ENCODE peak calls at places on chromosome 2, in five cellular contexts. Q is heart right ventricle, P is psoas muscle, G is SJCRH30, U is body of pancreas. W is an unnamed sample.

GRCh38 chr2:138564586-138565250 is 63.1 kb downstream of the SPOPL start:
- DNase-seq in Q (no peak), P (no peak), G (no peak), U (no peak), W (no peak)

GRCh38 chr2:127142663-127143630 is 36.0 kb upstream of the BIN1 start:
- DNase-seq in Q (no peak), P (no peak), G (no peak), U (no peak), W (peak; percentile 12)

GRCh38 chr2:217801711-217802110 is 201.1 kb downstream of the TNS1 start:
- DNase-seq in Q (no peak), P (peak; percentile 50), G (no peak), U (no peak), W (no peak)

GRCh38 chr2:135960598-135961551 is 24.6 kb downstream of the DARS1 start:
- DNase-seq in Q (no peak), P (no peak), G (no peak), U (no peak), W (no peak)

GRCh38 chr2:142937347-142937746 is 59.9 kb downstream of the KYNU start:
- DNase-seq in Q (no peak), P (no peak), G (no peak), U (no peak), W (no peak)

GRCh38 chr2:163812926-163813520 is 77.2 kb upstream of the FIGN start:
- DNase-seq in Q (no peak), P (no peak), G (no peak), U (no peak), W (no peak)

GRCh38 chr2:151007365-151007764 is 254.3 kb downstream of the RBM43 start:
- DNase-seq in Q (no peak), P (peak; percentile 50), G (peak; percentile 67), U (no peak), W (no peak)

GRCh38 chr2:27707462-27708256 is 44.0 kb downstream of the SLC4A1AP start:
- DNase-seq in Q (no peak), P (no peak), G (no peak), U (no peak), W (no peak)

GRCh38 chr2:206083602-206084467 is 2.1 kb downstream of the INO80D start:
- DNase-seq in Q (no peak), P (no peak), G (peak; percentile 24), U (peak; percentile 24), W (no peak)

GRCh38 chr2:43251171-43251731 is 24.8 kb upstream of the ZFP36L2 start:
- DNase-seq in Q (no peak), P (no peak), G (peak; percentile 80), U (no peak), W (no peak)

GRCh38 chr2:42054657-42055430 is 7.0 kb downstream of the PKDCC start:
- DNase-seq in Q (no peak), P (no peak), G (no peak), U (peak; percentile 51), W (peak; percentile 63)
- H3K4me1 ChIP-seq in Q (peaks cover 87% of the 10 kb centered on the region), P (peaks cover 90% of the 10 kb centered on the region), G (peaks cover 80% of the 10 kb centered on the region), U (peaks cover 66% of the 10 kb centered on the region), W (peaks cover 38% of the 10 kb centered on the region)

DNA sequence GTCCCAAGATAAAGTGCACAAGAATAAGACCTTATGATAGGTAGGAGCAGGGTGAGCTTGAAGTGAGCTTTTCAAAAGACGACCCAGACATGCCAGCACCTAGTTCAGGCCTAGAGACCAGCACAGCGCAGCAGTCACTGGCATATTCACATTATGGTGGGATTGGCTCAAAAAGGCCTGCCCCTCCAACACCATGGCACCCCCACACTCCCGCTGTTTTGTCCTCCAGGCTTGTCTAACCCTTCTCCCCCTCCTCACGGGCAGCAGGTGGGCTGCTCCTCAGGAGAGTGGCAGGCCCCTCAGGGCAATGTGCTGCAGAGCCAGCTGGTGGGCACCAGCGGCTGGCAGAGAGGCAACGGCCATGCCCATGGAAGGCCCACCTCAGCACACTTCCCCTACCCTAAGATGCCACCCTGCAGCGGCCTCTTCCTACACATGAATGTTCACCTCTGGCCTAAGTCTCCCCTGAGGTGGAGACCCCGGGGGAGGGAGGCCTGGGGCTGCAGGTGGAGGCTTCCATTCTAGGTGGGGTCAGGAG is 25.6 kb downstream of the EMX1 start:
- DNase-seq in Q (no peak), P (no peak), G (no peak), U (no peak), W (no peak)
- H3K4me1 ChIP-seq in Q (no peaks in the 10 kb centered on the region), P (no peaks in the 10 kb centered on the region), G (peaks cover 28% of the 10 kb centered on the region), U (no peaks in the 10 kb centered on the region), W (peaks cover 8% of the 10 kb centered on the region)

GRCh38 chr2:219449609-219450008 is 15.0 kb downstream of the SPEG start:
- DNase-seq in Q (no peak), P (peak; percentile 32), G (no peak), U (no peak), W (no peak)
- H3K4me1 ChIP-seq in Q (peaks cover 30% of the 10 kb centered on the region), P (peaks cover 58% of the 10 kb centered on the region), G (peaks cover 48% of the 10 kb centered on the region), U (peaks cover 18% of the 10 kb centered on the region), W (no peaks in the 10 kb centered on the region)

DNA sequence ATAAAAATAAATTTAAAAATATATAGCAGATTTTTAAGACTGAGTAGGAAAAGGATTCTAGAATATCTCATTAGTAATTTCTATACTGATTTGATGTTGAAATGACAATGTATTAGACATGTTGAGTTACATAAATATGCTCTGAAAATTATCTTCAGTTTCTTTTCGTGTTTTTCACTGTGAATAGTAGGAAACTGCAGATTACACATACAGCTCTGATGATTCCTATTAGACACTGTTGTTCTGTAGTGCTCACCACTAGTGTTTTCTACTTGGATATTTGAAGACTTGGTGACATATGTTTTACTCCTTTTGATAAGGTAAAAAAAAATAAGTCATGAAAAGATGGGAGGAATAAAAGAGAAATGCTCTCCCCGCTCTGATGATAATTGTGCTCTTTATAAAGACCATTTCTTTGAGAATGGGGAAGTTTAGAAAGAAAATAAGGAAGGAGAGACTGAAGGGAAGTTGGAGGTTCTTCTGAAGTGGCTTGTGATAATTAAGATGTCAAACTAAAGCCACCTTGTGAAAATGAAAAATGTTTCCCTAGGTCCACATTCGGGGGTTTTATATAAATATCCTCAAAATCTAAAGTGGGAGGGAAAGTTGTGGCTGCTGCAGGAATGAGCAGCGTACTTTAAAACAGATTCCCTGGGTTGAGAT is 52.9 kb downstream of the SLC9A2 start:
- DNase-seq in Q (no peak), P (no peak), G (no peak), U (no peak), W (no peak)
- H3K4me1 ChIP-seq in Q (no peaks in the 10 kb centered on the region), P (peaks cover 4% of the 10 kb centered on the region), G (no peaks in the 10 kb centered on the region), U (no peaks in the 10 kb centered on the region), W (no peaks in the 10 kb centered on the region)

DNA sequence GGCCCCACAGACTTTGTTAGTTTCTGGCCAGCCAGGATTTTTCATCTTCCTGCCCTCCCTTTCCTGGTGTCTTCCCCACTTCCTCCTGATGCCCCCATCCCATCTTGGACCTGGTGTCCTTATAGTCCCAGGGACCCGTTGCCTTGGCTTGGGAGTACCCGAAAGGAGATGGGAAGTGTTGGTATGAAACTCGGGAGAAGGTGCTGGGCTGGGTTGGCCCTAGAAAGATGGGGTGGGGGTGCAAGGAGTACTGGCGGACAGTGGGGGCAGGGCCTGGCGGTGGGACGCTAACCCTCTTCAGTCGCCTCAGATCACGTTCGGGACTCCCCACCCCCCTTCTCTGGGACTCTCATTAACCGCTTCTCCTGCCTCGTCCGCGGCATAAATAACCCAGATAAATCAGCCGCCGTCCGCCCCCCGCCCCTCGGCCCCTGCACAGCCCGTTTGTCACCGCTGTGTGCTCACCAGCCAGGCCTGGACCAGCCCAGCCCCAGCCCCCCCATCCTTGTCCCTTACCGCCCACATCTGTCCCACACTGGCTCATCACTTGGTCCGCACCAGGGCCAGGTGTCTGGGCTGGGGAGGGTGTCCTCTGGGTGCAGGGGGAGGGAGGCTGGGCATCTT is 3.7 kb upstream of the ASIC4 start:
- DNase-seq in Q (no peak), P (no peak), G (no peak), U (no peak), W (peak; percentile 71)
- H3K4me1 ChIP-seq in Q (peaks cover 42% of the 10 kb centered on the region), P (peaks cover 7% of the 10 kb centered on the region), G (peaks cover 53% of the 10 kb centered on the region), U (peaks cover 26% of the 10 kb centered on the region), W (peaks cover 7% of the 10 kb centered on the region)

GRCh38 chr2:191169456-191170300 is 18.9 kb upstream of the STAT4 start:
- DNase-seq in Q (no peak), P (no peak), G (no peak), U (no peak), W (no peak)

GRCh38 chr2:191165190-191165643 is 14.4 kb upstream of the STAT4 start:
- DNase-seq in Q (no peak), P (no peak), G (peak; percentile 86), U (peak; percentile 22), W (no peak)

GRCh38 chr2:191166756-191167445 is 16.1 kb upstream of the STAT4 start:
- DNase-seq in Q (no peak), P (no peak), G (no peak), U (no peak), W (no peak)

GRCh38 chr2:191167766-191168165 is 17.0 kb upstream of the STAT4 start:
- DNase-seq in Q (peak; percentile 25), P (no peak), G (no peak), U (peak; percentile 23), W (no peak)

GRCh38 chr2:191166111-191166755 is 15.4 kb upstream of the STAT4 start:
- DNase-seq in Q (no peak), P (no peak), G (peak; percentile 96), U (no peak), W (no peak)
- H3K4me1 ChIP-seq in Q (peaks cover 22% of the 10 kb centered on the region), P (peaks cover 20% of the 10 kb centered on the region), G (peaks cover 18% of the 10 kb centered on the region), U (peaks cover 15% of the 10 kb centered on the region), W (peaks cover 1% of the 10 kb centered on the region)

DNA sequence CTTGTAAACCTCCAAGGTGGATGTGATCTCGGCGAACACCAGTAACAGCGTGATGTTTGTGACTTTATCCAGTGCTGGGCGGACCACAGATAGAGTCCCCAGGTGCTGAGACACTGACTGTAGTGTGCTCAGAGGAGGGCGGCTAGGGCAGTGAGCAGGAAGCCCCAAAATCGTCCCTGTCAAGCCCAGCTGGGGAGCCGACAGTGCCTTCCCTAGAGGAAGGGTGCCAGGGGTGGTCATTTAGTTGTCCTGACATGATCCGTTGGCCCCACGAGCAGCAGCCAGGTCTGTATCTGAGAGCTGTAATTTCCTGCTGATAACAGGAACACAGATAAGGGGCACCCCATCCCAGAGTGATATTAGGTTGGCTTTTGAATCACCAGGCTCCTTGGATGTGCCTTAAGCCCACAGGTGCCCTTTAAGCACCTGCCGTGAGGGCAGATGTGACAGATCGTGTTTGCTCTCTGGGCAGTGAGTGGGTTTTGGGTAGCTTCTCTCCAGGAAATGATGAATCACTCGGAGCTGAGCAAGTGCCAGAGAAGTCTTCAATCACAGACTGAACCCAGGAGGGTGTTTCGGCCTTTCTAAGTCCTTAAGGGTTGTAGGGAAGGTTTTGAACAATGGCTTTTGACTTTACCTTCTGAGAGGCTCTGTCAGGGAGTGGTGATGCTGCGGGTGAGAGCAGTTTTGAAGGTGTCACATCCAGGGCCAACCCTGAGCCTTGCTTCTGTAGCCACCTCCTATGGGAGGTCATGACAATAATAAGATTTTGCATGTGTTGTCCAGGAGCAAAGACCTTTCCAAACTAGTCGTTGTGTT is 7.7 kb downstream of the LPIN1 start:
- DNase-seq in Q (peak; percentile 31), P (no peak), G (no peak), U (peak; percentile 35), W (peak; percentile 56)
- H3K4me1 ChIP-seq in Q (peaks cover 41% of the 10 kb centered on the region), P (peaks cover 78% of the 10 kb centered on the region), G (no peaks in the 10 kb centered on the region), U (peaks cover 31% of the 10 kb centered on the region), W (peaks cover 22% of the 10 kb centered on the region)

W was measured in kidney.